ENCODE peak calls at places on chromosomes 2 and 18, in eight cellular contexts. L is MM.1S, E is Peyer's patch, I is hepatocyte, A is pancreas, M is AG04449, P is fibroblast of villous mesenchyme, Z is ascending aorta. V is an unnamed sample.

GRCh38 chr2:55888941-55889340 is 34.6 kb downstream of the EFEMP1 start:
- DNase-seq in L (no peak), E (no peak), I (no peak), A (no peak), M (no peak), P (no peak), Z (peak; percentile 70), V (no peak)

GRCh38 chr2:175234153-175234552 is 52.6 kb upstream of the ATP5MC3 start:
- DNase-seq in L (no peak), E (no peak), I (peak; percentile 37), A (no peak), M (no peak), P (peak; percentile 91), Z (no peak), V (no peak)

GRCh38 chr2:112646102-112646719 is 472 bp downstream of the SLC20A1 start:
- DNase-seq in L (peak; percentile 55), E (peak; percentile 61), I (no peak), A (peak; percentile 36), M (no peak), P (no peak), Z (no peak), V (peak; percentile 80)

GRCh38 chr2:37436324-37436723 is 91.9 kb downstream of the QPCT start:
- DNase-seq in L (no peak), E (no peak), I (no peak), A (no peak), M (no peak), P (peak; percentile 81), Z (no peak), V (no peak)

GRCh38 chr2:181474227-181474626 is 17.0 kb downstream of the ITGA4 start:
- DNase-seq in L (no peak), E (no peak), I (no peak), A (no peak), M (no peak), P (peak; percentile 79), Z (no peak), V (no peak)

GRCh38 chr2:42117923-42118758 is 51.0 kb upstream of the EML4 start:
- DNase-seq in L (peak; percentile 83), E (no peak), I (no peak), A (no peak), M (no peak), P (peak; percentile 62), Z (peak; percentile 72), V (no peak)

GRCh38 chr2:74845217-74845751 is 11.4 kb downstream of the HK2 start:
- DNase-seq in L (no peak), E (peak; percentile 91), I (peak; percentile 85), A (peak; percentile 88), M (peak; percentile 52), P (peak; percentile 95), Z (peak; percentile 95), V (peak; percentile 89)

GRCh38 chr2:119006441-119006840 is 64.4 kb downstream of the MARCO start:
- DNase-seq in L (no peak), E (peak; percentile 26), I (no peak), A (no peak), M (no peak), P (no peak), Z (no peak), V (no peak)

GRCh38 chr2:219628235-219628985 is 980 bp downstream of the SLC4A3 start:
- DNase-seq in L (no peak), E (no peak), I (no peak), A (no peak), M (no peak), P (no peak), Z (peak; percentile 60), V (no peak)
- H3K4me3 ChIP-seq in L (no peak overlapping the region), E (no peak overlapping the region), I (peak overlapping the region; percentile 79), A (peak overlapping the region; percentile 60), M (peak overlapping the region; percentile 60), P (peak overlapping the region; percentile 64), Z (peak overlapping the region; percentile 67), V (peak overlapping the region; percentile 79)

DNA sequence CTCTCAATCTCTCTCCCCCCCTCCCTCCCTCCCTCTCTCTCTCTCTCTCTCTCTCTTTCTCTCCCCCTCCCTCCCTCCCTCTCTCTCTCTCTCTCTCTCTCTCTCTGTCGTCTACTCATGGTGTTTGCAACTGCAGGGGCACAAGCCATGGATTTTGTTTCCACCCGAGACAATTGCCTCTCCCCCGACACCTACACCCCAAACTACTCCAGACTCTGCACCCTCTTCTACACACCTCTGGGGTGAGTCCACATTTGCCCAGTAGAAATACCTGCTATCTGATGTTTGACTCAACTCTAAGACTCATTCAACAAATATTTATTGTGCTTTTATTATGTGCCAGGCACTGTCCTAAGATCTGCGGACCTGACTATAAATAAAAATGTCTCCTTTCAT is 93.7 kb downstream of the TMEM17 start:
- DNase-seq in L (no peak), E (no peak), I (peak; percentile 23), A (no peak), M (no peak), P (peak; percentile 10), Z (no peak), V (no peak)
- TF ChIP-seq CTCF in L (no peak), E (no peak), I (peak; percentile 23), A (no peak), M (no peak), P (no peak), Z (peak; percentile 40), V (no peak)

GRCh38 chr2:152407204-152407721 is 72.3 kb downstream of the FMNL2 start:
- DNase-seq in L (peak; percentile 77), E (peak; percentile 56), I (peak; percentile 70), A (no peak), M (no peak), P (peak; percentile 66), Z (peak; percentile 76), V (no peak)

GRCh38 chr2:152407806-152408205 is 72.8 kb downstream of the FMNL2 start:
- DNase-seq in L (no peak), E (no peak), I (no peak), A (no peak), M (no peak), P (no peak), Z (no peak), V (no peak)

GRCh38 chr2:152406836-152407161 is 71.8 kb downstream of the FMNL2 start:
- DNase-seq in L (no peak), E (no peak), I (no peak), A (no peak), M (no peak), P (no peak), Z (no peak), V (no peak)

GRCh38 chr2:152409691-152410597 is 75.0 kb downstream of the FMNL2 start:
- DNase-seq in L (no peak), E (no peak), I (no peak), A (no peak), M (no peak), P (no peak), Z (no peak), V (no peak)

GRCh38 chr2:152408260-152408659 is 73.3 kb downstream of the FMNL2 start:
- DNase-seq in L (no peak), E (no peak), I (no peak), A (no peak), M (no peak), P (no peak), Z (no peak), V (no peak)
- H3K4me3 ChIP-seq in L (no peak overlapping the region), E (no peak overlapping the region), I (no peak overlapping the region), A (no peak overlapping the region), M (no peak overlapping the region), P (no peak overlapping the region), Z (no peak overlapping the region), V (no peak overlapping the region)

DNA sequence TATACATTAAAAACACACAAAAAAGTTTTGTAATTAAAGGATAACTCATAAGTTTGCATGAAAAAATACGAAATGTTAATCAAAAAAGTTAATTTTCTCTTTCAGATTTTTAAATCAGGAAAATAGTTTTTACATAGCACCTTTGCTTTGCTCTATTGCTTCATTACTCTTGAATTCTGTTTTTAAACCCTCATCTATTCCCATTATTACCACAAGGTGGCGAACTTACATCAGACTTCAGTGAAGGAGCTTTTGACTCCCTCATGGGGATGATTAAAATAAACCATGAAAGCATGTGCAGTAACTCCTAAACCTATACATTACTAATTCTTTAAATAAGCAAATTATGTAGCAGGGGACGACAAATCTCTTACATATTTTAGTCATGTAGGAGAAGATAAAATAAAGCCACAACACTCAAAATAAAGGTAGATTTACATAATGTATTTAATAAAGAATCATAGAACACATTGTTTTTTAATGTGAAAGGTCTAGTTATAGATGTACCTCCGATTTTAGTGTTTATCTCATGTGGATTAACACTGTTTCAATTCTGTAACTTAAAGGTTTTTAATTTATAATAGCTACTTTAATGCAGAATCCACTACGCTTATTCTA is 105.2 kb downstream of the NETO1 start:
- DNase-seq in L (peak; percentile 72), E (no peak), I (peak; percentile 75), A (no peak), M (peak; percentile 33), P (peak; percentile 67), Z (no peak), V (no peak)
- TF ChIP-seq CTCF in L (peak; percentile 71), E (peak; percentile 31), I (peak; percentile 88), A (peak; percentile 63), M (peak; percentile 46), P (peak; percentile 69), Z (peak; percentile 56), V (peak; percentile 54)

DNA sequence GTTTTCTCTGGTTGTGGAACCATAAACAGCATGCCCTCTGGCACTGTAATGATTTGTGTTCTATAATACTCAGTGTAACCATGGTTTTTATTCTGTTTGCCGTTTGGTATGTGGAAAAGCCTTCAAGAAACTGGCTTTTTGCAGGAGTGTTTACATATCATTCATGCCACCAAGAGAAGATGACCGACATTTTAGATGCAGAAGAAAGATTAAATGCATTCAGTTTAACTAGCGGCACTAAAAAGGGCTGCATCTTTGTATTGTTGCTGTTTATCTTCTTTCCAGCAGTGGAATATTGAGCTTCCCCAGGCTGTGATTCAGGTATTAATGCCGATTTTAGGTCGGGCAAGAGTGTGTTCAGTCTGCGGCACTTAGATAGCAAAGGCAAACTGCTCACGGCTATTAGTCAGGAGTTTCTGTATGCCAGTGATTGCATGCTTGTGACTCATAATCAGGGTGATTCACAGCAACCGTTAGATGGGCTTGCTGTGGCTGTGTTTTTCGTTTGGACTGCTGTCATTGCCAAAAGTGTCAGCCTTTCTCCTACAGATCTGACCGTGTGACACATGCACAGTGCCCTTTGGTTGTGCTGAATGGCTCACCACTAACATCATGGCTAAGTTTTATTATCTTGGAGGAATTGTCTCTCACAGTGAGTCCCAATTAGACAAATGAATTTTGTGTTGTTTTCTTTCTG is 479.7 kb downstream of the PARD3B start:
- DNase-seq in L (no peak), E (peak; percentile 48), I (peak; percentile 75), A (no peak), M (peak; percentile 79), P (peak; percentile 93), Z (peak; percentile 86), V (peak; percentile 83)
- H3K4me3 ChIP-seq in L (no peak overlapping the region), E (no peak overlapping the region), I (no peak overlapping the region), A (no peak overlapping the region), M (peak overlapping the region; percentile 48), P (peak overlapping the region; percentile 47), Z (no peak overlapping the region), V (peak overlapping the region; percentile 51)

GRCh38 chr2:39491653-39492052 is 54.6 kb upstream of the MAP4K3 start:
- DNase-seq in L (no peak), E (no peak), I (no peak), A (no peak), M (no peak), P (no peak), Z (no peak), V (no peak)
- TF ChIP-seq CTCF in L (no peak), E (no peak), I (no peak), A (no peak), M (no peak), P (no peak), Z (no peak), V (no peak)

GRCh38 chr18:40380657-40381441 is 1574.2 kb upstream of the PIK3C3 start:
- DNase-seq in L (no peak), E (no peak), I (no peak), A (no peak), M (no peak), P (no peak), Z (no peak), V (no peak)
- H3K4me3 ChIP-seq in L (no peak overlapping the region), E (no peak overlapping the region), I (no peak overlapping the region), A (no peak overlapping the region), M (no peak overlapping the region), P (no peak overlapping the region), Z (no peak overlapping the region), V (no peak overlapping the region)